ENCODE peak calls at places on chromosomes 1 and 21, in five cellular contexts. R is activated gamma-delta T cell treated with Interleukin-2 at 50 U/mL for 16 hours, D is GM23338, Z is choroid plexus epithelial cell, X is left ventricle myocardium inferior. J is an unnamed sample.

GRCh38 chr21:42575111-42575510 is 61.5 kb downstream of the SLC37A1 start:
- DNase-seq in X (no peak), Z (no peak), D (no peak), R (no peak), J (no peak)

GRCh38 chr1:247906504-247907047 is 11.2 kb downstream of the OR2W3 start:
- DNase-seq in X (no peak), R (no peak), Z (peak), D (peak), J (no peak)

GRCh38 chr1:30815556-30815955 is 58.0 kb upstream of the LAPTM5 start:
- DNase-seq in D (no peak), X (no peak), R (no peak), Z (no peak), J (no peak)

GRCh38 chr1:227234998-227235405 is 83.3 kb downstream of the CDC42BPA start:
- DNase-seq in X (no peak), Z (peak), R (no peak), D (peak), J (no peak)

GRCh38 chr1:113616201-113616600 is 143.1 kb downstream of the PHTF1 start:
- DNase-seq in R (no peak), Z (peak), X (no peak), D (no peak), J (no peak)

GRCh38 chr21:34882719-34883131 is 166.4 kb downstream of the RUNX1 start:
- DNase-seq in R (no peak), Z (no peak), D (no peak), X (no peak), J (no peak)

GRCh38 chr1:221823149-221823548 is 81.3 kb upstream of the DUSP10 start:
- DNase-seq in R (no peak), D (no peak), X (no peak), Z (no peak), J (no peak)

GRCh38 chr21:15731243-15731613 is 1.4 kb downstream of the USP25 start:
- DNase-seq in D (no peak), R (no peak), X (no peak), Z (no peak), J (no peak)

GRCh38 chr21:45319461-45320211 is 31.9 kb upstream of the POFUT2 start:
- DNase-seq in X (peak), D (no peak), R (no peak), Z (peak), J (peak)

GRCh38 chr1:5551274-5551966 is 440.8 kb downstream of the NPHP4 start:
- DNase-seq in X (no peak), R (no peak), Z (peak), D (no peak), J (no peak)

GRCh38 chr1:50977575-50978143 is 7.6 kb downstream of the CDKN2C start:
- DNase-seq in R (no peak), D (peak), X (peak), Z (peak), J (peak)

GRCh38 chr1:152111515-152111968 is 3.7 kb downstream of the TCHH start:
- DNase-seq in X (no peak), D (peak), R (no peak), Z (peak), J (peak)